ENCODE peak calls at places on chromosomes 4 and X, in four cellular contexts. W, V, O and G are unnamed samples.

GRCh38 chr4:176709417-176709816 is 83.3 kb downstream of the VEGFC start:
- DNase-seq in W (no peak), V (no peak), O (no peak), G (no peak)

GRCh38 chr4:30839583-30840520 is 119.7 kb downstream of the PCDH7 start:
- DNase-seq in V (no peak), O (no peak), W (no peak), G (no peak)

GRCh38 chr4:127479031-127479622 is 153.6 kb upstream of the INTU start:
- DNase-seq in O (no peak), W (no peak), V (no peak), G (no peak)

GRCh38 chrX:118630843-118631242 is 96.6 kb upstream of the IL13RA1 start:
- DNase-seq in O (no peak), V (no peak), W (no peak), G (no peak)

GRCh38 chrX:2774776-2775175 is 22.9 kb downstream of the XG start:
- DNase-seq in W (no peak), V (no peak), O (no peak), G (no peak)

GRCh38 chrX:39443240-39443639 is 642.0 kb downstream of the MID1IP1 start:
- DNase-seq in W (no peak), V (no peak), O (no peak), G (peak; percentile 48)

GRCh38 chr4:188596027-188596426 is 456.8 kb downstream of the TRIML1 start:
- DNase-seq in O (no peak), W (no peak), V (no peak), G (no peak)

GRCh38 chr4:123832173-123833026 is 435.8 kb downstream of the SPRY1 start:
- DNase-seq in W (no peak), V (no peak), O (no peak), G (no peak)

GRCh38 chr4:93084599-93085305 is 743.8 kb upstream of the ATOH1 start:
- DNase-seq in O (no peak), V (peak; percentile 63), W (no peak), G (no peak)

GRCh38 chr4:77415689-77416088 is 189.9 kb upstream of the CXCL13 start:
- DNase-seq in W (no peak), V (no peak), O (no peak), G (no peak)

GRCh38 chr4:153204247-153205027 is at the start of gene TRIM2:
- DNase-seq in W (peak; percentile 72), V (peak; percentile 74), O (peak; percentile 19), G (no peak)

GRCh38 chr4:98055800-98056501 is 87.3 kb downstream of the STPG2 start:
- DNase-seq in W (no peak), V (no peak), O (no peak), G (peak; percentile 40)
- TF ChIP-seq CTCF in W (no peak), V (no peak), O (no peak), G (no peak)

GRCh38 chr4:5030927-5031326 is 11.7 kb upstream of the CYTL1 start:
- DNase-seq in W (no peak), O (no peak), V (no peak), G (no peak)

GRCh38 chr4:5036239-5036638 is 15.0 kb upstream of the STK32B start:
- DNase-seq in V (no peak), W (no peak), O (no peak), G (no peak)

GRCh38 chr4:5033266-5033945 is 14.1 kb upstream of the CYTL1 start:
- DNase-seq in O (no peak), V (no peak), W (no peak), G (no peak)

GRCh38 chr4:5032825-5033224 is 13.6 kb upstream of the CYTL1 start:
- DNase-seq in O (no peak), V (no peak), W (no peak), G (no peak)

GRCh38 chr4:5034206-5034605 is 14.9 kb upstream of the CYTL1 start:
- DNase-seq in O (no peak), V (no peak), W (no peak), G (no peak)
- TF ChIP-seq CTCF in O (no peak), V (no peak), W (no peak), G (no peak)

GRCh38 chr4:108055787-108056186 is 66.1 kb downstream of the HADH start:
- DNase-seq in O (no peak), V (no peak), W (no peak), G (no peak)

GRCh38 chr4:108058685-108059440 is 69.2 kb downstream of the HADH start:
- DNase-seq in W (no peak), V (no peak), O (no peak), G (no peak)

GRCh38 chr4:108060686-108061321 is 71.1 kb downstream of the HADH start:
- DNase-seq in W (no peak), V (no peak), O (no peak), G (no peak)

GRCh38 chr4:108056418-108056817 is 66.7 kb downstream of the HADH start:
- DNase-seq in W (no peak), O (no peak), V (no peak), G (no peak)

GRCh38 chr4:108060164-108060563 is 70.5 kb downstream of the HADH start:
- DNase-seq in O (peak; percentile 14), V (no peak), W (no peak), G (no peak)
- TF ChIP-seq CTCF in O (no peak), V (no peak), W (peak; percentile 16), G (no peak)

GRCh38 chrX:154317391-154318000 is 21.9 kb downstream of the TKTL1 start:
- DNase-seq in W (no peak), V (peak; percentile 34), O (peak; percentile 38), G (no peak)
- TF ChIP-seq CTCF in W (peak; percentile 43), V (peak; percentile 10), O (no peak), G (peak; percentile 39)

GRCh38 chrX:148133099-148133725 is 152.1 kb downstream of the FMR1NB start:
- DNase-seq in O (no peak), V (no peak), W (no peak), G (no peak)
- TF ChIP-seq CTCF in O (no peak), V (no peak), W (peak; percentile 13), G (peak; percentile 33)

DNA sequence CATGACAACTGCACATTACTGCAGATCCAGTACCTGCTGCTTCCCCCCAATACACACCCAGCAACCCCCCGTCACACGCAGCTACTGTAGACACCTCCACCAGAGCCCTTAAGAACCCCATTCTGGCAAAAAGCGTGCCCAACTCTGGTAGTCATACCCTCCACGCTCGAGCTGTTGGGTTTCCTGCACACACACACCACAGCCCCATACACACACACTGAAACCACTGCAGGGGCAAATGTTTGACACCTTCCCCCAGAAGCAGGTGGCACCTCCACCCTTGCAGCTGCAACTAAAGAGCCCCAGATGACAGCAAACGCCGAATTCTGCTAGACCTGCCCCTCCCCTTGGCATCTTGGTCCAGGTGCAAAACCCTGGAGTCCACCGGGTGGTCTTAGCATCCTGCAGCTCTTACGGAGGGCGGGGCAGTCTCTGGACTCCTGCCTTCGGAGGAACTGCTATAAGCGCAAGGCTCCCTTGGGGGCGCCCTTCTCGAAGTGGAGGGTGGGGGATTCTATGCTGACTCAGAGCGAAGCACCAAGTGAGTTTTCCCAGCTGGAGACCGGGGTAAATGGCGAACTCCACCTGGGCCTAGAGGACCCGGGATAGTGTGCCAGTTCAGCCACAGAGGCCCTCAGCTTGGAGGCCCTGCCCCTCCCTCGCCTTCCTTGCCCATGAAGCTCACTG is 1.5 kb downstream of the FRMPD3 start:
- DNase-seq in V (peak; percentile 76), W (no peak), O (peak; percentile 46), G (no peak)
- TF ChIP-seq CTCF in V (peak; percentile 34), W (no peak), O (peak; percentile 17), G (no peak)

GRCh38 chr4:175657571-175657970 is 154.5 kb downstream of the GPM6A start:
- DNase-seq in W (no peak), O (no peak), V (no peak), G (no peak)
- TF ChIP-seq CTCF in W (no peak), O (no peak), V (no peak), G (no peak)

GRCh38 chr4:63901311-63901710 is 507.9 kb downstream of the TECRL start:
- DNase-seq in W (no peak), O (no peak), V (no peak), G (no peak)

DNA sequence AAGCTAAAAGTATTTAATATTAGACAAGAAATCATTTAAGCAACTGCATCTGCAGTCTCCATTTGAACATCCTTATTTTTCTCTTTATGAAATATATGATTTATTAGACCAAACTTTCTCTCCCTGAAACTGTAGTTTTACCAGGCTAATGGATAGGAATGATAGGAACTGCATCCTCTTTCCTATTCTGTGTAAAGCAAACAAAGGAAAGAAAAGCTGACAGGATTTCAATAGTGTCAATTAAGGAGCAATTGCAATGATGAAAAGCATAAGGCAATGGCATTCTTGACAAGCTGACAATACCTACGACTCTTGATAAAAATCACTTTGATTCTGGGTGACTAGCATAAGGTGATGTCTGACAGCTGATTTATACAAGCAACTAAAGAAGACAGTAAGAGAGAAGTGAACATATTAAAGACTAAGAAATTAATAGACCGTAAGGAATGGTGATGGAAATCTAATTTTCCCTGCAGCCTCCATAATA is 502.5 kb downstream of the TECRL start:
- DNase-seq in O (no peak), V (no peak), W (no peak), G (no peak)
- TF ChIP-seq CTCF in O (no peak), V (no peak), W (no peak), G (no peak)

GRCh38 chrX:115949900-115950822 is 220.4 kb upstream of the AGTR2 start:
- DNase-seq in V (peak; percentile 40), W (no peak), O (no peak), G (no peak)
- TF ChIP-seq CTCF in V (no peak), W (no peak), O (no peak), G (no peak)